ENCODE peak calls at places on chromosomes 5 and 9, in eight cellular contexts. S, Z, L, Y, M, A, R and D are unnamed samples.

GRCh38 chr5:173786296-173787187 is 101.6 kb upstream of the CPEB4 start:
- DNase-seq in A (no peak), L (no peak), Y (no peak), Z (no peak), M (no peak), R (no peak), S (no peak), D (no peak)

GRCh38 chr5:38650540-38651275 is 94.3 kb upstream of the LIFR start:
- DNase-seq in L (no peak), R (no peak), A (peak; percentile 92), M (peak; percentile 60), Y (no peak), Z (no peak), S (no peak), D (no peak)

GRCh38 chr5:176542596-176543427 is 5.6 kb upstream of the RNF44 start:
- DNase-seq in S (no peak), L (no peak), M (no peak), Y (no peak), R (peak; percentile 82), A (no peak), Z (no peak), D (no peak)

GRCh38 chr9:95206143-95206542 is 111.4 kb downstream of the FANCC start:
- DNase-seq in A (no peak), M (no peak), Y (no peak), S (peak; percentile 83), R (no peak), L (no peak), Z (no peak), D (peak; percentile 62)

GRCh38 chr5:120806132-120806531 is 342.0 kb downstream of the PRR16 start:
- DNase-seq in L (no peak), Z (no peak), M (peak; percentile 33), R (no peak), S (peak; percentile 56), Y (no peak), A (no peak), D (peak; percentile 11)

GRCh38 chr9:128420060-128420650 is 502 bp upstream of the CERCAM start:
- DNase-seq in A (peak; percentile 63), M (peak; percentile 58), L (peak; percentile 80), Y (peak; percentile 71), R (peak; percentile 92), Z (peak; percentile 80), S (peak; percentile 54), D (no peak)

GRCh38 chr9:98318834-98319478 is 63.5 kb upstream of the TBC1D2 start:
- DNase-seq in L (no peak), S (peak; percentile 71), R (no peak), Y (no peak), Z (no peak), M (peak; percentile 69), A (no peak), D (no peak)

GRCh38 chr9:131234799-131235479 is 41.4 kb downstream of the FAM78A start:
- DNase-seq in A (no peak), M (no peak), Z (no peak), R (no peak), S (no peak), L (peak; percentile 28), Y (no peak), D (no peak)

GRCh38 chr5:167180899-167181298 is 1110.5 kb upstream of the WWC1 start:
- DNase-seq in Z (no peak), M (no peak), R (no peak), L (no peak), A (no peak), S (no peak), Y (no peak), D (no peak)

GRCh38 chr5:53031695-53032096 is 42.5 kb downstream of the ITGA2 start:
- DNase-seq in Y (no peak), Z (no peak), R (no peak), S (peak; percentile 60), M (peak; percentile 94), A (peak; percentile 88), L (no peak), D (peak; percentile 58)

GRCh38 chr9:128286435-128286834 is 10.4 kb downstream of the SWI5 start:
- DNase-seq in A (no peak), Z (no peak), R (peak; percentile 32), Y (no peak), M (no peak), L (peak; percentile 62), S (peak; percentile 36), D (no peak)

GRCh38 chr9:114034663-114035062 is 43.4 kb downstream of the AMBP start:
- DNase-seq in S (no peak), L (no peak), M (no peak), A (no peak), Y (peak; percentile 7), R (no peak), Z (no peak), D (no peak)

GRCh38 chr9:114035221-114035844 is 42.8 kb downstream of the AMBP start:
- DNase-seq in M (no peak), S (no peak), L (no peak), Y (peak; percentile 12), A (no peak), Z (no peak), R (no peak), D (no peak)

GRCh38 chr9:114034176-114034575 is 43.9 kb downstream of the AMBP start:
- DNase-seq in L (no peak), A (no peak), Z (no peak), S (no peak), M (no peak), R (no peak), Y (no peak), D (no peak)

GRCh38 chr9:114031948-114032688 is 46.0 kb downstream of the AMBP start:
- DNase-seq in Y (peak; percentile 27), M (peak; percentile 14), Z (no peak), R (no peak), A (no peak), L (no peak), S (no peak), D (no peak)

DNA sequence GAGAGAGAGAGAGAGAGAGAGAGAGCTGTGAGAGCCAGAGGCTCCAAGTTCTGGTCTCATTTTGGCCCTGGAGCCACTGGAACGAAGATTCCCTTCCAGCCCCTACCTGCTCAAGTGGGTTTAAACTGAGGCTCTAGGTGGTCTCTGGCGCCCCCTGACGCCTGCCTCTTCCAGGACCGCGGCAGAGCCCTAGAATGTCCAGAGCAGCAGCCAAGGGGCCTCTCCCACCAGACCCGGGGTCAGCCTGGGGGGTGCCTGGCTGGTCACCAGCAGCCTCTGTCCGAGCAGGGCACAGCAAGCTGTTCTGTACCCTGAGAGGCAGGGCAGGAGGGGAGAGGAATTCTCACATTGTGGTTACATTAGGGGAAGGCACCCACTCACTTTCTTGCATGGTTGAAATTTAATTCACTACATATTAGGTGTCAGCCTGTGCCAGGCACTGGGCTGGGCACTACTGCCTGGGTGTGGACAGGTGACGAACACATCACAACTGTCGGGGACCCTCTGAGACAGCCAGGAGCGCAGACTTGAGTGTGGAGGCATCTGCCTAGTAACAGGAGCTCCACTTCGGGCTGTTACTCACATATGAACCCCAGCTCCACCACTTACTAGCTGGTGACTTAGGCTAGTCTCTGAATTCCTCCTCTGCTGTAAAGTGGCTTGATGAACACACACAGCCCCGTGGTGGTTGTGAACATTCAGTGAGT is 44.5 kb downstream of the AMBP start:
- DNase-seq in Y (peak; percentile 43), A (peak; percentile 19), L (peak; percentile 46), S (no peak), Z (peak; percentile 44), M (peak; percentile 22), R (peak; percentile 31), D (no peak)
- TF ChIP-seq CTCF in Y (no peak), A (peak; percentile 68), L (peak; percentile 63), S (peak; percentile 49), Z (peak; percentile 48), M (peak; percentile 41), R (peak; percentile 45), D (peak; percentile 42)

DNA sequence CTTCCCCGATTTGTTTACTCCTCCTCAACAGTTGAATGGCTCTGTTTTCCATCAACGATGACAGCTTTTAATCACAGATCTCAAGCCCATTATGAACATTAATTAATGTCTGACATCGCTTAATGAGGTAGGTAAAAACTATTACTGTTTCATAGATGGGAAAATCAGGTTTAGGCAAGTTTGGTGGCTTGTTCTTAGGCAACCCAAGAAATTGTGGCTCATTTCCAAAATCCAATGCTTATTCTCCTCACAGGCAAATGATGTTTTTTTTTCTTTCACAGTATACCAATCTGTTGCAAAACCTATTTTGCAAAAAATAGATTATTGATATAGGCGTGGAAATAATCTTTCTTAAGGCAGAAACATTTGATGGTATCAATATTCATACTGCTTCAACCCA is 70.8 kb upstream of the CHD1 start:
- DNase-seq in M (peak; percentile 18), Y (no peak), A (no peak), L (no peak), Z (no peak), S (no peak), R (no peak), D (no peak)
- TF ChIP-seq CTCF in M (no peak), Y (no peak), A (no peak), L (no peak), Z (no peak), S (no peak), R (no peak), D (no peak)

GRCh38 chr5:36060516-36060885 is 6.2 kb downstream of the UGT3A2 start:
- DNase-seq in R (no peak), Z (no peak), L (no peak), A (no peak), S (peak; percentile 47), Y (no peak), M (no peak), D (no peak)
- TF ChIP-seq CTCF in R (peak; percentile 34), Z (no peak), L (no peak), A (no peak), S (peak; percentile 53), Y (no peak), M (no peak), D (peak; percentile 40)

GRCh38 chr5:6787941-6788340 is 74.7 kb downstream of the TENT4A start:
- DNase-seq in S (no peak), A (no peak), L (no peak), M (no peak), Y (no peak), R (no peak), Z (no peak), D (no peak)

GRCh38 chr5:6788439-6788838 is 75.2 kb downstream of the TENT4A start:
- DNase-seq in M (no peak), L (no peak), S (no peak), A (no peak), R (no peak), Y (no peak), Z (no peak), D (no peak)

GRCh38 chr5:6791031-6791577 is 77.9 kb downstream of the TENT4A start:
- DNase-seq in Y (no peak), L (no peak), Z (no peak), R (no peak), M (no peak), A (no peak), S (no peak), D (no peak)

GRCh38 chr5:6790346-6790865 is 77.2 kb downstream of the TENT4A start:
- DNase-seq in A (no peak), S (no peak), M (no peak), Y (no peak), L (no peak), R (no peak), Z (no peak), D (no peak)

DNA sequence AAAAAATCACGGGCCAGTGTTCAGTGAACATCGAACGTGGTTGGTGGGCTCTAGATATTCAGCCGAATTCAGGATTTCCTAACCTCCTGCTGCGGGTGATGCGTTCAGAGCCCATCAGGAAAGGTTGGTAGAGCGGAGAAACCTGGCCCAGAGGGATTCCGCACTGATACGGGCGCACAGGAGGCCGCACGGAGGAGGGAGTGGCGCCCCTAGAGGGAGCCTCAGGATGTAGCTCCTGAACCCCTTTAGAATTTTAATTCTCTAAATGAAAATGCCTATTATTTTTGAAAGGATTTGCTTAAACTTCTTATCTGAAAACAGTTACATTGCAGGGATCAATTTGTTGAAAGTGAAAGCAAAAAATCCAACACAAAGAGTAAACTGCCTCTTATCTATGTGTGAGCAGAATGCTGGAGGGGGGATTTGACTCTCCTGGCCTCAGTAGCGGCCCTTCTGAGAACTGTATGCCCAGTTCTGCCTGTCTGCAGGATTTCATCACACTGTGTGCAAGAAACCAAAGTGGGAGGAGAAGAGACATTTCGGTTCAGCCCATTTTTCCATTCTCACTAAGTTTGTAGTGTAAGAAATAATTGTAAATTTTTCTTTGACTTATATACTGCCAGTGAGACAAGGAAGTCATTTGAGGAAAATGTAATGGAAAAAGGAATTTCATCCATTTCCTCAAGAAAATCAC is 75.9 kb downstream of the TENT4A start:
- DNase-seq in Z (no peak), A (peak; percentile 59), Y (no peak), S (no peak), L (no peak), R (no peak), M (no peak), D (no peak)
- TF ChIP-seq CTCF in Z (no peak), A (peak; percentile 14), Y (no peak), S (no peak), L (no peak), R (no peak), M (no peak), D (no peak)